ENCODE peak calls at places on chromosome 13, in five cellular contexts. O is psoas muscle, W is PC-3, K is keratinocyte, C is substantia nigra. N is an unnamed sample.

GRCh38 chr13:51844862-51845573 is at the start of gene TMEM272:
- DNase-seq in O (peak), C (peak), W (peak), K (no peak), N (no peak)

GRCh38 chr13:99657848-99658265 is 156.6 kb downstream of the TM9SF2 start:
- DNase-seq in O (peak), C (no peak), W (no peak), K (no peak), N (no peak)

GRCh38 chr13:30569901-30570576 is 47.7 kb upstream of the USPL1 start:
- DNase-seq in K (peak), O (peak), C (no peak), W (peak), N (peak)

GRCh38 chr13:99376132-99376531 is 68.9 kb upstream of the GPR183 start:
- DNase-seq in O (no peak), W (no peak), C (no peak), K (no peak), N (no peak)

GRCh38 chr13:44373601-44374347 is at the start of gene SERP2:
- DNase-seq in C (peak), O (peak), W (no peak), K (no peak), N (no peak)

GRCh38 chr13:80802946-80803345 is 462.0 kb upstream of the SPRY2 start:
- DNase-seq in W (no peak), C (no peak), K (no peak), O (no peak), N (no peak)

GRCh38 chr13:112641456-112641855 is 48.4 kb upstream of the ATP11A start:
- DNase-seq in K (no peak), O (no peak), W (no peak), C (no peak), N (no peak)

GRCh38 chr13:112674412-112675383 is 15.1 kb upstream of the ATP11A start:
- DNase-seq in K (no peak), C (no peak), W (no peak), O (no peak), N (no peak)

GRCh38 chr13:52646967-52647366 is 4.7 kb downstream of the HNRNPA1L2 start:
- DNase-seq in W (no peak), O (no peak), K (no peak), C (no peak), N (no peak)

GRCh38 chr13:29369060-29369743 is 226.3 kb downstream of the SLC7A1 start:
- DNase-seq in O (no peak), W (peak), C (no peak), K (no peak), N (no peak)

GRCh38 chr13:55566334-55566733 is 1574.4 kb upstream of the PRR20A start:
- DNase-seq in K (no peak), C (no peak), O (no peak), W (no peak), N (no peak)

GRCh38 chr13:37068962-37069361 is 9.5 kb upstream of the SUPT20H start:
- DNase-seq in W (peak), K (no peak), C (no peak), O (no peak), N (no peak)

GRCh38 chr13:107866007-107866665 is 349.2 kb downstream of the LIG4 start:
- DNase-seq in W (peak), C (peak), K (no peak), O (no peak), N (no peak)

GRCh38 chr13:70162141-70162540 is 53.9 kb upstream of the KLHL1 start:
- DNase-seq in C (no peak), W (no peak), O (no peak), K (no peak), N (no peak)

GRCh38 chr13:99057310-99057975 is 79.6 kb upstream of the DOCK9 start:
- DNase-seq in W (peak), O (no peak), C (no peak), K (no peak), N (no peak)

GRCh38 chr13:98405107-98405571 is 171.8 kb downstream of the STK24 start:
- DNase-seq in W (no peak), O (no peak), C (no peak), K (no peak), N (no peak)

GRCh38 chr13:44903596-44903995 is 85.7 kb downstream of the NUFIP1 start:
- DNase-seq in C (peak), W (no peak), K (no peak), O (peak), N (no peak)

GRCh38 chr13:35309711-35310110 is 166.8 kb downstream of the MAB21L1 start:
- DNase-seq in O (no peak), C (no peak), W (no peak), K (no peak), N (no peak)

GRCh38 chr13:97121894-97122293 is 100.2 kb upstream of the MBNL2 start:
- DNase-seq in C (no peak), K (no peak), W (peak), O (no peak), N (no peak)
- H3K27ac ChIP-seq in C (no peak), K (peak), W (peak), O (no peak), N (peak)

DNA sequence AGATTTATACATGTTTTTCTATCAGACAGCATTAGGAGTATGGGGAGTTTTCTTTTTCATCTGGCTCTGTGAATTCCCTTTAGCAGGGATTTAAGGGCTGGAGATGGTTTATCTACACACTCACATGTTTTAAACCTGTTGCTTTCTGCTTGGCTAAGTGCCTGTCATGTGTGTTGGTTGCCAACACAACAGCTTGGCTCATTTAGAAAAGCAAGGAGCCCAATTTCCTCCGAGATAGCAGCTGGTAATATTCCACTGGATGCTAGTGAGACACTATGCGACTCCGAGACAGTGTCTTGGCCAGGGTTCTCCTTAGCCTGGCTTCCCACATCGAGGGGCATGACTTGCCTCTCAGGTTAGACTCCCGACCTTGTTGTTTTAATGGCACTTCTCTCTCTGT is 83.3 kb downstream of the KLF5 start:
- DNase-seq in K (no peak), O (no peak), C (no peak), W (no peak), N (no peak)
- H3K27ac ChIP-seq in K (no peak), O (no peak), C (no peak), W (no peak), N (no peak)

GRCh38 chr13:33050161-33050560 is 33.9 kb downstream of the KL start:
- DNase-seq in K (no peak), W (no peak), O (no peak), C (no peak), N (no peak)

GRCh38 chr13:33057019-33057785 is 41.0 kb downstream of the KL start:
- DNase-seq in C (no peak), O (no peak), W (peak), K (no peak), N (no peak)

GRCh38 chr13:33053397-33054066 is 37.3 kb downstream of the KL start:
- DNase-seq in O (no peak), C (no peak), K (no peak), W (no peak), N (no peak)

GRCh38 chr13:33052446-33052845 is 36.2 kb downstream of the KL start:
- DNase-seq in K (no peak), C (no peak), W (no peak), O (no peak), N (no peak)

DNA sequence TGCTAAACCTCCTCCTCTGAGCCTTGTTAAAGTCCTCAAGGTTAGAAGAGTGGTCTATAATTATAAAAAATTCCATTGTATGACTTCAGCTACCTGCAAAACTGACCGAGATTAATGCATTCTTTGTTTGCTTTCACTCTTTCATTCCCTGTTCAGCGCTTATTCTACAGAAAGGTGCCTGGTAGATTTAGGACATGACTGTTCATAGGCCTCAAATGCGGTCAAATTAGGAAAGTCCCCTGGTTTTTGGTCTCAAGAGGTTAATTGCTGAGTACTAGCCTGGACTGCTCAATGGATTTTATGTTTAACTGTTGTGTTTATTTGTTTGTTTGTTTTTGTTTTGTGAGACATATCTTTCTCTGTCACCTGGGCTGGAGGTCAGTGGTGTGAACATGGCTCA is 35.4 kb downstream of the KL start:
- DNase-seq in K (no peak), C (no peak), W (no peak), O (no peak), N (no peak)
- H3K27ac ChIP-seq in K (no peak), C (no peak), W (no peak), O (no peak), N (no peak)

DNA sequence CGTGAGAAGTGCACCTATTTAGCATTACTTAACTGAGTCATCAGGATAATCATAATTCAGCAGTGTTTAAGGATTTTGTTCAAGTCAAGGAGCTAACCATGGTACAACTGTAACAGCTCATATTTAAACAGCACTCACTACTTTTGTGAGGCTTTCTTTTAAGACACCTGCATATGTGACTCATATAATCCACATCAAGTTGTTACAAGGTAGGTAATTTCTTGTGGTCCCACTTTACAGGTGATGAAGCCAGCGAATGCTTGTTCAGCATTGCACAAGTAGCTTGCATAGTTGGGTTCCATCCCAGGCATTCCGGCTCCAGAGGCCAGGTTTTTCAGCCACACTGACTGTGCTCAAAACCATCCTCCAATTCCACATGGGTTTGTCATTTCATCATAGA is 569.2 kb downstream of the MYO16 start:
- DNase-seq in W (peak), K (peak), C (no peak), O (no peak), N (peak)
- H3K27ac ChIP-seq in W (no peak), K (peak), C (no peak), O (no peak), N (no peak)

DNA sequence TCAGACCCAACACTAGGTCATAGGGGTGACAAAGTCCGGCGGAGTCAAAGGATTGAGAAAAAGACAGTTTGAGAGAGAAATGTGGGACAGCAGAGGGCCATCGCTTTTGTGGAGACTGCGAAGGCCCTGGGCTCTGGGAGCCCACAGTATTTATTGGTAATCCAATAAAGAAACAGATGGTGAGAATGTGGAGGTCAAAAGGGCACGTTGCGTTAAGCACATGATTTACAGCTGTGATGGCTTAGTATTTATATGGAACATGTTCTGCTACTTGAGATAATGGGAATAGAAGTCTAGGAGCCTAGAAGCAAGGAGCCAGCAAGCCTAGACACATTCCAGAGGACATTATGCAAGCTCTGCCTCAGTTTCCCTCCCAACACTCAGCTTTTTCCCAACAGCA is 2521.1 kb downstream of the PCDH9 start:
- DNase-seq in W (no peak), K (no peak), C (no peak), O (no peak), N (no peak)
- H3K27ac ChIP-seq in W (no peak), K (no peak), C (no peak), O (no peak), N (no peak)

DNA sequence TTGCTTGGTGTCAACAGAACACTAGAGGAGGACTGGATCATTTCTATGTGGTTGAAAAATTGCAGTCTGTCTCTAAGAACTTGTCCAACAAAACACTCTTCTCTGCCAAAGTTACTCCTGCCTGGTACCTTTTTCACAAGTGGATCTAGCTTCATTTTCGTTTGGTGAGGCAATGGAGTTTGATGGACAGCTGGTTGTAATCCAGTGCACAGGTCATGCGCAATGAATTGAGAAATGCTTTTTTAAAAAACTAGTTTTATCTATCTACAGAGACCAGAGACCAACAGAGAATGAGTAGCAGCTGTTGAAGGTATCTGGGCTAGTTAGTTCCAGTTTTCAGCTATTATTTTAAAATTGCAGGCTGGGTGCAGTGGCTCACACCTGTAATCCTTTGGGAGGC is 12.0 kb upstream of the KBTBD6 start:
- DNase-seq in K (no peak), W (no peak), O (no peak), C (no peak), N (no peak)
- H3K27ac ChIP-seq in K (peak), W (no peak), O (no peak), C (no peak), N (peak)